ENCODE peak calls at places on chromosomes 13 and 19, in four cellular contexts. D is A549, Z is Peyer's patch, I is PC-9. N is an unnamed sample.

GRCh38 chr13:110266983-110267382 is 40.0 kb downstream of the COL4A1 start:
- DNase-seq in D (no peak), Z (no peak), I (no peak), N (no peak)

GRCh38 chr13:95540848-95541247 is 11.7 kb upstream of the CLDN10 start:
- DNase-seq in D (no peak), Z (no peak), I (no peak), N (no peak)

GRCh38 chr13:111061338-111062045 is 53.6 kb upstream of the ARHGEF7 start:
- DNase-seq in D (no peak), Z (no peak), I (no peak), N (no peak)

GRCh38 chr13:49023441-49023840 is 47.7 kb downstream of the FNDC3A start:
- DNase-seq in D (peak), Z (no peak), I (no peak), N (no peak)

GRCh38 chr13:87333599-87333998 is 337.6 kb upstream of the SLITRK5 start:
- DNase-seq in D (no peak), Z (no peak), I (no peak), N (no peak)

GRCh38 chr13:46527237-46527636 is 25.7 kb upstream of the LRCH1 start:
- DNase-seq in D (peak), Z (no peak), I (no peak), N (no peak)

GRCh38 chr19:51224163-51224641 is 678 bp upstream of the CD33 start:
- DNase-seq in D (no peak), Z (no peak), I (no peak), N (no peak)

GRCh38 chr19:37572203-37572602 is 22.4 kb downstream of the ZNF571 start:
- DNase-seq in D (no peak), Z (no peak), I (no peak), N (no peak)

GRCh38 chr19:37403403-37403802 is 32.5 kb downstream of the ZNF527 start:
- DNase-seq in D (no peak), Z (no peak), I (no peak), N (no peak)

GRCh38 chr13:48580886-48581285 is 48.0 kb upstream of the RCBTB2 start:
- DNase-seq in D (no peak), Z (no peak), I (no peak), N (no peak)

GRCh38 chr13:81089758-81090157 is 748.8 kb upstream of the SPRY2 start:
- DNase-seq in D (no peak), Z (no peak), I (no peak), N (no peak)

GRCh38 chr13:48334534-48335127 is 31.1 kb downstream of the RB1 start:
- DNase-seq in D (peak), Z (no peak), I (no peak), N (no peak)

GRCh38 chr19:41233748-41234240 is 14.8 kb downstream of the AXL start:
- DNase-seq in D (no peak), Z (no peak), I (no peak), N (no peak)

GRCh38 chr13:114199961-114200672 is 21.1 kb downstream of the CFAP97D2 start:
- DNase-seq in D (no peak), Z (no peak), I (no peak), N (no peak)

GRCh38 chr13:110509478-110509926 is 52.0 kb downstream of the RAB20 start:
- DNase-seq in D (no peak), Z (no peak), I (no peak), N (no peak)

GRCh38 chr19:39160523-39160861 is 34.9 kb downstream of the PAK4 start:
- DNase-seq in D (no peak), Z (no peak), I (no peak), N (no peak)

GRCh38 chr19:15526408-15526807 is 18.1 kb downstream of the CYP4F22 start:
- DNase-seq in D (no peak), Z (no peak), I (no peak), N (no peak)

GRCh38 chr13:46296920-46297319 is 85.2 kb downstream of the LRRC63 start:
- DNase-seq in D (peak), Z (no peak), I (no peak), N (no peak)

DNA sequence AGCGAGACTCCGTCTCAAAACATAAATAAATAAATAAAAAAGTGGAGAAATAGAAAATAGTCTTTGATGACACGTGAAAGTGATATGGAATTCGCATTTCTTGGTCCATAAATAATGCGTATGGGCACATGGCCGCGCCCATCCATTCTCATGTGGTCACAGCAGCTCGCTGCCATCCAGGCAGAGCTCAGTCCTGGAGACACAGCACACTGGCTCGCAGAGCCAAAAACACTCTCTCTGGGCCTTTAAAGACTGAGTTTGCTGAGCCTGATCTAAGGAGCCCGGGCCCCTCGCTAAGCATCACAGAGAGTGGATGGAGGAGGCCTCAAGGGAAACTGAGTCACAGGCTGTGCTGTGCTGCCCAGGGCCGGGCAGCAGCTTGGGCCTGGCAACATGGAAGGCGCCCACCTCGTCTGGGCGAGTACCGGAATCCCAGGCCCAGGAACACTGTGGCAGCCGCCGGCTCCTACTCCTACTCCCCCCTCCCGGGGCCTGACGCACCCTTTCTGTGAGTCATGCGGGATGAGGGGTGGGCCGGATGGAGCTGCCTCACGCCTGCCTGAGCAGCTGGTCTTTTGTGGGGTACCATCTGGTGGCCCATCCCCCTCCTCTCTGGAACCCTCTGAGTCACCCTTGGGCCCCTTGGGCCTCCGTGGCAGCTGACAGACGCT is 28.9 kb upstream of the CACTIN start:
- DNase-seq in D (no peak), Z (peak), I (no peak), N (peak)
- H3K4me3 ChIP-seq in D (no peak), Z (no peak), I (no peak), N (no peak)

GRCh38 chr13:44438234-44438579 is 64.6 kb downstream of the SERP2 start:
- DNase-seq in D (no peak), Z (no peak), I (no peak), N (no peak)

GRCh38 chr13:44436589-44437337 is 63.1 kb downstream of the SERP2 start:
- DNase-seq in D (peak), Z (peak), I (peak), N (peak)

GRCh38 chr13:44435142-44435982 is 61.7 kb downstream of the SERP2 start:
- DNase-seq in D (peak), Z (peak), I (peak), N (peak)

GRCh38 chr13:44439615-44440014 is 66.0 kb downstream of the SERP2 start:
- DNase-seq in D (no peak), Z (no peak), I (no peak), N (no peak)

GRCh38 chr13:44437356-44438233 is 64.0 kb downstream of the SERP2 start:
- DNase-seq in D (peak), Z (no peak), I (peak), N (no peak)
- TF ChIP-seq CTCF in D (peak), Z (peak), I (peak), N (peak)

DNA sequence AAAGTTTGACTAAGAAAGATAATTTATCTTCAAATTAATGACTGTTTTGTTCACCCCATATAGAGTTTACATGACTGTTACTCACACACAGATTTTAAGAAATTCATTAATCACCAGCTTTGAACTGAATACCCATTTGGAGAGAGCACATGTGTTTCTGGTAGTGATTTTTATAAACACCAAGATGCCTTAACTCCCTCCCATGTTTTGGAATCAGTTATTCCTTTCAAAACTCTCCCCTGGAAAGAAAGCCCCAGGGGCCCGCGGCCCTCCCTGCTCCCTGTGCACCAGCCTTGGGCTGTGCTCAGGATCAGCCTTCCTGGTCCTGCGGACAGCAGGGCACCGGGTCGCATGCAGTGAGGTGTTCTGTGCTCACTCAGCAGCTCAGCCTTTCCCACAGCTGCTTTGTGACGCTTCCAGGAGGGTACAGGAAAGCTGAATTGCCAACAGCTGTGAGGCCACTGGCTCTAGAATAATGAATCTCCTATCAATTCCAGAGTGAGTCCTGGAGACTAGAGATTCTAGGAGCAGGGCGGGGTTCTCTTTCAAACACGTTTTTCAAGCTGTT is 483.2 kb downstream of the EFNB2 start:
- DNase-seq in D (no peak), Z (no peak), I (no peak), N (no peak)
- H3K4me3 ChIP-seq in D (no peak), Z (no peak), I (no peak), N (no peak)

DNA sequence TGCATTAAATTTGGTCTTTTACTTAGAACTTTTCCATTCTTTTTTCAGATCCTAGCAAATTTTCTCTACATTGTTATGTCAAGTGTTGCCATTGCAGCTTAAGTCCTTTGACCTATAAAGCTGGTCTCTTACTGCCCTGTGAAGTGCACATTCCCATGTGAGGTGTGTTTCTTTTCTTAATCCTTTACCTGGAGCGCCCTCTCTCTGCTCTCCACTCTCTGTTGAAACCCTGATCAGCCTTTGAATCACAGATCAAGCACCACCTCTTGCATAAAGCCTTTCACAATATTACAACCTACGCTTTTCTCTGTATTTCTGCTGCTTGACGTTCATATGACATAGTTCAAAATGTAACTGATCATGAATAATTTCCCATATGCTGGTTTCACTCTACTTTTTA is 84.8 kb downstream of the PCDH17 start:
- DNase-seq in D (no peak), Z (no peak), I (no peak), N (no peak)
- TF ChIP-seq CTCF in D (no peak), Z (no peak), I (no peak), N (no peak)

GRCh38 chr13:50843256-50844043 is at the start of gene DLEU7:
- DNase-seq in D (no peak), Z (no peak), I (no peak), N (no peak)
- H3K4me3 ChIP-seq in D (no peak), Z (peak), I (no peak), N (no peak)

GRCh38 chr19:2251577-2252480 is 2.7 kb downstream of the AMH start:
- DNase-seq in D (no peak), Z (no peak), I (no peak), N (no peak)

GRCh38 chr19:2254052-2254872 is 2.0 kb downstream of the JSRP1 start:
- DNase-seq in D (no peak), Z (no peak), I (no peak), N (no peak)

GRCh38 chr19:2252481-2253105 is 3.5 kb downstream of the AMH start:
- DNase-seq in D (no peak), Z (no peak), I (no peak), N (no peak)

GRCh38 chr19:2255112-2255845 is 938 bp downstream of the JSRP1 start:
- DNase-seq in D (no peak), Z (no peak), I (no peak), N (no peak)

GRCh38 chr19:2253106-2254051 is 2.8 kb downstream of the JSRP1 start:
- DNase-seq in D (no peak), Z (peak), I (no peak), N (no peak)
- TF ChIP-seq CTCF in D (no peak), Z (peak), I (no peak), N (peak)

GRCh38 chr19:8148410-8149231 is 771 bp downstream of the FBN3 start:
- DNase-seq in D (peak), Z (no peak), I (no peak), N (no peak)
- H3K4me3 ChIP-seq in D (peak), Z (no peak), I (peak), N (no peak)

DNA sequence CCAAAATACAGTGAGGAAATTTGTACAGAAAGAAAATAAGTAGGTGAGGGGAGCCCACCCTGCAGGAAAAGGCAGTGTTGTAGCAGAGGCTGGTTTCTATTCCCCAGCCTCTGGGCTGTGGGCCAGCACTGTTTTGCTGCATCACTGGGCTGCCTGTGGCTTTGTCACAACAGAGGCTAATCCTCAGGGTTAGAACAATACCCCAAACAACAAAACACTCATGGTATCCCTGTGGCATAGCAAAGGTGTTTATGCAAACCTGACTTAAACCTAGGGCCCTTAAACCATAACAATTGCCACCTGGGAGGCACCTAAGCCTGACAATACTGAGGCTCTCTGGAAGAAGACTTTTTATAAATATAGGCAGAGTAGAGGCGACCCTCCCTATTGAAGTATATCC is 314.7 kb downstream of the OLFM4 start:
- DNase-seq in D (no peak), Z (no peak), I (no peak), N (no peak)
- TF ChIP-seq CTCF in D (no peak), Z (no peak), I (no peak), N (no peak)

GRCh38 chr19:18339703-18340102 is 695 bp upstream of the PGPEP1 start:
- DNase-seq in D (peak), Z (no peak), I (peak), N (no peak)

GRCh38 chr19:18342090-18342632 is 1.8 kb downstream of the PGPEP1 start:
- DNase-seq in D (no peak), Z (no peak), I (no peak), N (no peak)

GRCh38 chr19:18340237-18340989 is at the start of gene PGPEP1:
- DNase-seq in D (peak), Z (peak), I (peak), N (peak)

GRCh38 chr19:18338471-18339001 is 1.9 kb upstream of the PGPEP1 start:
- DNase-seq in D (no peak), Z (no peak), I (no peak), N (no peak)

DNA sequence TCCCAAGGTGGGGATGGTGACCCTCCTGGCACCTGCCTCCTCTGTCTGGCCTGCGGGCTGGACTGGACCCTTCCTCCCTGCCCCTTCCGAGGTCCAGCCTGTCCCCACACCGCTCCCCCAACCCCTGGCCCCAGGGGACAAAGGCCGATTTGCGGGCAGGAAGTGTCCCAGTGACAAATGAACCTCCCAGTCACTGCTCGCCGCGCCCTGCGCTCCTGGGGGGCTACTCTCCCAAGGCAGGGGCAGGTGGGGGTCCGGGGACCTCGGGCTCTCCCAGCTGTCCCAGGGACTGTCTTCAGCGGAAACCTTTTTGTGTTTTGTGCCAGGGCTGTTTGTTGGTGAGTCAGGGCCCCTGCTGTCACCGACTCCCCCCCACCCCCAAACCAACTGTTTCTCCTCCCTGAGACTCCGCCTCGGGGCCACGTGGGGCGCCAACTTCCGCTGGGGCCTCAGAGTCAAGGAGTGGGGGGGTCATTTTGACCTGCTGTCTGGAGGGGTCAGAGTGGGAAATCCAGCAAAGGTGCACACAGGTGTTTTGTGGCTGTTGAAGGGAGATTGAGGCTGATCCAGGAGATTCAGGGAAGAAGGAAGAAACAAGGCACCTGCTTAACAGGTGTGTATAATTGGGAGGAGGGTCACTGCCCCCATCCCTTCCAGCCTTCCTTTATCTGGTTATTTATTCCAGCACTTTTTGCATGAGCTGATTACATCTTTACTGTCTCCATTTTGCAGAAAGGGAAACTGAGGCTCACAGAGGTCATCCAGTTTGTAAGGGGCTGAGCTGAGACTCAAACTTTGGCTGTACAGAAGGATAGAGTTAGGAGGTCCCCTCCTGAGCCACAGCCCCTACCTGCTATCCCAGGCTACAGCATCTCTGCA is 831 bp downstream of the PGPEP1 start:
- DNase-seq in D (no peak), Z (peak), I (peak), N (peak)
- H3K4me3 ChIP-seq in D (peak), Z (peak), I (peak), N (peak)

DNA sequence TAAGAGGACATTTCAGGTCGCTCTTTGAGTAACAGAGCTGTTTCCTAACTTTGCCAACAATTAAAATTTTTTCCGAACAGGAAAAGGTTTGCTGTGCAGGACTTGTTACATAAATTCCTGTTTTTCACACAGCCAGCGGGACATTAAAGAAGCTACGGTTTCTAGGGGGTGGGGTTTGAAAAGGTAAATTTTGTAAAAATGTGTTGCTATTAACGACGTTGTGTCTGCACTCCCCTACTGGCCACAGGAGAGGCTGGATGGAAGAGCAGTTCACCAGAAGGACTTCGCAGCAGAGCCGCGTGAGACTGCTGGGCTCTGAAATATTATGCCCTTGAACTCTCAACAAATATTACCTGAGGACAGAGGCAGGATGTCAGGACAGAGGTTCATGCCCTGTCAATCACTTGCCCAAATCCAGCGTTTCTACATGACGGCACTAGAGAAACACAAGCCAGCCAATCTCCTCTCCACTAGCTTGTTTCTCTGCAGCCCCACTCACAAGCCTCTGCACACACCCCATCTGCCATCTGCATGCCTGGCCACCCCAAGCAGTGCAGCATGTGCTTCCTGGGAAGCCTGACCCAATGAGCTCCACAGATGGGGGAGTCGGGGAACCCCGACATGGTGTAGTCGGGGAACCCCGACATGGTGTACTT is 102.0 kb downstream of the FOXO1 start:
- DNase-seq in D (no peak), Z (no peak), I (no peak), N (peak)
- TF ChIP-seq CTCF in D (no peak), Z (no peak), I (no peak), N (no peak)